ENCODE peak calls at places on chromosomes 13 and 19, in eight cellular contexts. One of them, this sample, is unnamed.

GRCh38 chr13:50668044-50668443 is 175.4 kb downstream of the DLEU7 start:
- DNase-seq in pancreas: no peak
- DNase-seq in fibroblast of lung: no peak
- DNase-seq in lower leg skin: no peak
- DNase-seq in upper lobe of left lung: peak
- DNase-seq in fibroblast of pulmonary artery: no peak
- DNase-seq in fibroblast of villous mesenchyme: no peak
- DNase-seq in tibial artery: no peak
- DNase-seq in this sample: no peak

GRCh38 chr19:5480427-5480836 is 25.2 kb downstream of the ZNRF4 start:
- DNase-seq in pancreas: no peak
- DNase-seq in fibroblast of lung: no peak
- DNase-seq in lower leg skin: no peak
- DNase-seq in upper lobe of left lung: no peak
- DNase-seq in fibroblast of pulmonary artery: peak
- DNase-seq in fibroblast of villous mesenchyme: peak
- DNase-seq in tibial artery: no peak
- DNase-seq in this sample: peak

GRCh38 chr19:13097331-13098258 is 5.1 kb downstream of the LYL1 start:
- DNase-seq in pancreas: no peak
- DNase-seq in fibroblast of lung: no peak
- DNase-seq in lower leg skin: no peak
- DNase-seq in upper lobe of left lung: peak
- DNase-seq in fibroblast of pulmonary artery: no peak
- DNase-seq in fibroblast of villous mesenchyme: no peak
- DNase-seq in tibial artery: peak
- DNase-seq in this sample: no peak

GRCh38 chr13:23915308-23915707 is 18.0 kb upstream of the C1QTNF9B start:
- DNase-seq in pancreas: no peak
- DNase-seq in fibroblast of lung: no peak
- DNase-seq in lower leg skin: no peak
- DNase-seq in upper lobe of left lung: no peak
- DNase-seq in fibroblast of pulmonary artery: no peak
- DNase-seq in fibroblast of villous mesenchyme: no peak
- DNase-seq in tibial artery: no peak
- DNase-seq in this sample: no peak

GRCh38 chr19:56566904-56567273 is 379 bp upstream of the ZNF470 start:
- DNase-seq in pancreas: peak
- DNase-seq in fibroblast of lung: no peak
- DNase-seq in lower leg skin: peak
- DNase-seq in upper lobe of left lung: peak
- DNase-seq in fibroblast of pulmonary artery: no peak
- DNase-seq in fibroblast of villous mesenchyme: no peak
- DNase-seq in tibial artery: peak
- DNase-seq in this sample: peak

GRCh38 chr13:49443689-49444516 is at the start of the genes CAB39L and SETDB2:
- DNase-seq in pancreas: peak
- DNase-seq in fibroblast of lung: peak
- DNase-seq in lower leg skin: peak
- DNase-seq in upper lobe of left lung: peak
- DNase-seq in fibroblast of pulmonary artery: peak
- DNase-seq in fibroblast of villous mesenchyme: peak
- DNase-seq in tibial artery: peak
- DNase-seq in this sample: peak

GRCh38 chr13:112711528-112712265 is 21.9 kb downstream of the ATP11A start:
- DNase-seq in pancreas: no peak
- DNase-seq in fibroblast of lung: peak
- DNase-seq in lower leg skin: peak
- DNase-seq in upper lobe of left lung: peak
- DNase-seq in fibroblast of pulmonary artery: peak
- DNase-seq in fibroblast of villous mesenchyme: peak
- DNase-seq in tibial artery: peak
- DNase-seq in this sample: peak

GRCh38 chr19:51440846-51441409 is 17.3 kb downstream of the SIGLEC8 start:
- DNase-seq in pancreas: no peak
- DNase-seq in fibroblast of lung: no peak
- DNase-seq in lower leg skin: no peak
- DNase-seq in upper lobe of left lung: peak
- DNase-seq in fibroblast of pulmonary artery: no peak
- DNase-seq in fibroblast of villous mesenchyme: no peak
- DNase-seq in tibial artery: no peak
- DNase-seq in this sample: no peak

GRCh38 chr13:113903912-113904311 is 40.0 kb upstream of the GAS6 start:
- DNase-seq in pancreas: no peak
- DNase-seq in fibroblast of lung: no peak
- DNase-seq in lower leg skin: peak
- DNase-seq in upper lobe of left lung: peak
- DNase-seq in fibroblast of pulmonary artery: no peak
- DNase-seq in fibroblast of villous mesenchyme: no peak
- DNase-seq in tibial artery: peak
- DNase-seq in this sample: no peak

GRCh38 chr19:2038284-2039081 is 12.6 kb downstream of the MKNK2 start:
- DNase-seq in pancreas: peak
- DNase-seq in fibroblast of lung: no peak
- DNase-seq in lower leg skin: peak
- DNase-seq in upper lobe of left lung: peak
- DNase-seq in fibroblast of pulmonary artery: no peak
- DNase-seq in fibroblast of villous mesenchyme: no peak
- DNase-seq in tibial artery: no peak
- DNase-seq in this sample: no peak

GRCh38 chr13:39676315-39676876 is 20.9 kb downstream of the COG6 start:
- DNase-seq in pancreas: no peak
- DNase-seq in fibroblast of lung: peak
- DNase-seq in lower leg skin: no peak
- DNase-seq in upper lobe of left lung: no peak
- DNase-seq in fibroblast of pulmonary artery: peak
- DNase-seq in fibroblast of villous mesenchyme: peak
- DNase-seq in tibial artery: no peak
- DNase-seq in this sample: peak

GRCh38 chr19:41541990-41542584 is 33.9 kb upstream of the CEACAM21 start:
- DNase-seq in pancreas: no peak
- DNase-seq in fibroblast of lung: no peak
- DNase-seq in lower leg skin: no peak
- DNase-seq in upper lobe of left lung: peak
- DNase-seq in fibroblast of pulmonary artery: peak
- DNase-seq in fibroblast of villous mesenchyme: peak
- DNase-seq in tibial artery: no peak
- DNase-seq in this sample: peak
- TF ChIP-seq CTCF in pancreas: peak
- TF ChIP-seq CTCF in fibroblast of lung: peak
- TF ChIP-seq CTCF in lower leg skin: no peak
- TF ChIP-seq CTCF in upper lobe of left lung: peak
- TF ChIP-seq CTCF in fibroblast of pulmonary artery: peak
- TF ChIP-seq CTCF in fibroblast of villous mesenchyme: peak
- TF ChIP-seq CTCF in tibial artery: peak
- TF ChIP-seq CTCF in this sample: peak

DNA sequence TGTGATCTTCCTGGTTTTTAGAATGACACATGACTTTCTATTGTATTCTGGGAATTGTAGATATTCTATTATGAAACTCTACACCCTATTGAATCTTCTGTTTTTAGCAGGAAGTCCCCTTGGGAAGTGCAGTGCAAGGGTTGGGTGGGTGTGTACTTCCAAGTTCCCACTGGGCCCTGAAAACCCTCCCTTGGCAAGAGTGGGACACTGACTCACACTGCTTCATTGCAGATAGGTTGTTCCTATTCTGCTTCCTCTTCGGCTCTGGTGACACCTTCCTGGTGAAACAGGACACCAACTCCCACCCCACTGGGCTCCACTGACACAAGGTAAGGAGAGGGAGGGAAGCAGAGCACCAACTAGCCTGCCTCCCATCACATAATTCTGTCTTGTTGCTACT is 121.8 kb downstream of the KCTD12 start:
- DNase-seq in pancreas: no peak
- DNase-seq in fibroblast of lung: peak
- DNase-seq in lower leg skin: peak
- DNase-seq in upper lobe of left lung: peak
- DNase-seq in fibroblast of pulmonary artery: peak
- DNase-seq in fibroblast of villous mesenchyme: no peak
- DNase-seq in tibial artery: peak
- DNase-seq in this sample: peak
- H3K4me3 ChIP-seq in pancreas: no peak
- H3K4me3 ChIP-seq in fibroblast of lung: no peak
- H3K4me3 ChIP-seq in lower leg skin: no peak
- H3K4me3 ChIP-seq in upper lobe of left lung: no peak
- H3K4me3 ChIP-seq in fibroblast of pulmonary artery: no peak
- H3K4me3 ChIP-seq in fibroblast of villous mesenchyme: no peak
- H3K4me3 ChIP-seq in tibial artery: no peak
- H3K4me3 ChIP-seq in this sample: no peak

GRCh38 chr19:4102339-4103072 is 21.4 kb downstream of the MAP2K2 start:
- DNase-seq in pancreas: no peak
- DNase-seq in fibroblast of lung: no peak
- DNase-seq in lower leg skin: no peak
- DNase-seq in upper lobe of left lung: no peak
- DNase-seq in fibroblast of pulmonary artery: no peak
- DNase-seq in fibroblast of villous mesenchyme: no peak
- DNase-seq in tibial artery: no peak
- DNase-seq in this sample: no peak
- TF ChIP-seq CTCF in pancreas: no peak
- TF ChIP-seq CTCF in fibroblast of lung: no peak
- TF ChIP-seq CTCF in lower leg skin: no peak
- TF ChIP-seq CTCF in upper lobe of left lung: no peak
- TF ChIP-seq CTCF in fibroblast of pulmonary artery: no peak
- TF ChIP-seq CTCF in fibroblast of villous mesenchyme: no peak
- TF ChIP-seq CTCF in tibial artery: no peak
- TF ChIP-seq CTCF in this sample: no peak

DNA sequence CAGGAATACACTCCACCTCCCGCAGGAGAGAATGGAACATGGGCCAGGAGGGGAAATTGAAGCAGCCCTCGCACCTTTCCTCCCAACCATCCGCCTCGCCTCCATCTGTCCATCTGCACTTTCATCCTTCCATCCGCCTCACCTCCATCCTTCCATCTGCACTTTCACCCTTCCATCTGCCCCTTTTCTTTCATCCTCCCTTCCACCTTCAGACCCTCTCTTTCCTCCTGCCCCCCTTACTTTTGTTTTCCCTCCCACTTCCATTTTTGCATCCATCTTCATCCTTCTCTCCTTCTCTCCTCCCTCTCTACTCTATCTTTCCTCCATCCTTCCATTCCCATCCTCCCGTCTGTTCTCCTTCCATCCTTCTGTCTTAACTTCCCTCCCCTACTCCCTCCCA is 92.2 kb upstream of the ZNF536 start:
- DNase-seq in pancreas: no peak
- DNase-seq in fibroblast of lung: no peak
- DNase-seq in lower leg skin: no peak
- DNase-seq in upper lobe of left lung: no peak
- DNase-seq in fibroblast of pulmonary artery: no peak
- DNase-seq in fibroblast of villous mesenchyme: no peak
- DNase-seq in tibial artery: no peak
- DNase-seq in this sample: no peak
- H3K4me3 ChIP-seq in pancreas: no peak
- H3K4me3 ChIP-seq in fibroblast of lung: no peak
- H3K4me3 ChIP-seq in lower leg skin: no peak
- H3K4me3 ChIP-seq in upper lobe of left lung: no peak
- H3K4me3 ChIP-seq in fibroblast of pulmonary artery: no peak
- H3K4me3 ChIP-seq in fibroblast of villous mesenchyme: no peak
- H3K4me3 ChIP-seq in tibial artery: no peak
- H3K4me3 ChIP-seq in this sample: no peak

DNA sequence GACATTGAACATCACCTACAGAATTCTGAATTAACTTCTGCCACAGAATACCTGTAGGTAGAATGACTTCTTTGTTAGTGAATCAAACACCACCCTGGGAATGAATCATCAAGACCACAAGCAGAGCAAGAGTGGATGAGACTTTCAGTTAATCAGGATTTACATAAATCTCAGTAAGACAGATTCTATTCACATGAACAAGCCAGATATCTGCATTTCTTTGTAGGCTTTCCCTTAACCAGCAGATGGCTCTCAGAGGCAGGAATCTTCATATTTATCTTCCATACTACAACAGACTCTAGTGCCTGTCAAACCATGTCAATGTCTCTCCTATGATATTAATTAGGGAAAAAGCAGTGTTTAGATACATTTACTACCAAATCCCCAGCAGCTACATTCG is 412.1 kb downstream of the KLF12 start:
- DNase-seq in pancreas: no peak
- DNase-seq in fibroblast of lung: peak
- DNase-seq in lower leg skin: no peak
- DNase-seq in upper lobe of left lung: no peak
- DNase-seq in fibroblast of pulmonary artery: peak
- DNase-seq in fibroblast of villous mesenchyme: peak
- DNase-seq in tibial artery: no peak
- DNase-seq in this sample: peak
- TF ChIP-seq CTCF in pancreas: no peak
- TF ChIP-seq CTCF in fibroblast of lung: peak
- TF ChIP-seq CTCF in lower leg skin: no peak
- TF ChIP-seq CTCF in upper lobe of left lung: no peak
- TF ChIP-seq CTCF in fibroblast of pulmonary artery: peak
- TF ChIP-seq CTCF in fibroblast of villous mesenchyme: peak
- TF ChIP-seq CTCF in tibial artery: no peak
- TF ChIP-seq CTCF in this sample: peak